ENCODE peak calls at places on chromosomes 7 and 10, in six cellular contexts. H is activated effector memory CD4-positive, alpha-beta T cell treated with anti-CD3 and anti-CD28 coated beads, Interleukin-2, amount 50 U/mL, for 16 hours; B is activated CD8-positive, alpha-beta memory T cell treated with anti-CD3 and anti-CD28 coated beads, Interleukin-2, amount 50 U/mL, for 48 hours; G is stimulated activated CD4-positive, alpha-beta T cell treated with anti-CD3 and anti-CD28 coated beads, TNF-alpha, amount 100 ng/mL, for 24 hours; P is HFF-Myc; Y is posterior cingulate gyrus. F is an unnamed sample.

GRCh38 chr10:129025774-129026173 is 441.3 kb upstream of the MGMT start:
- DNase-seq in B (no peak), Y (no peak), H (no peak), G (no peak), P (no peak), F (no peak)

GRCh38 chr7:119472398-119473038 is 800.5 kb upstream of the KCND2 start:
- DNase-seq in Y (no peak), P (no peak), G (no peak), H (no peak), B (no peak), F (no peak)

GRCh38 chr10:90321132-90321816 is 536.6 kb downstream of the HTR7 start:
- DNase-seq in B (no peak), Y (no peak), G (no peak), H (no peak), P (no peak), F (no peak)

GRCh38 chr10:16724509-16724908 is 92.7 kb downstream of the RSU1 start:
- DNase-seq in Y (no peak), H (no peak), P (no peak), B (no peak), G (no peak), F (no peak)

GRCh38 chr10:60031664-60032063 is 125.3 kb upstream of the CCDC6 start:
- DNase-seq in P (no peak), B (no peak), G (no peak), Y (no peak), H (no peak), F (no peak)

GRCh38 chr7:158946329-158946728 is 90.0 kb downstream of the DYNC2I1 start:
- DNase-seq in G (no peak), B (no peak), H (no peak), Y (no peak), P (no peak), F (no peak)

GRCh38 chr7:15504376-15504775 is 57.4 kb downstream of the AGMO start:
- DNase-seq in P (no peak), B (no peak), G (no peak), Y (no peak), H (no peak), F (no peak)

GRCh38 chr10:69344591-69345244 is 66.4 kb downstream of the HK1 start:
- DNase-seq in G (no peak), Y (no peak), P (no peak), B (no peak), H (no peak), F (no peak)

GRCh38 chr10:101561068-101561915 is 26.8 kb downstream of the POLL start:
- DNase-seq in Y (no peak), H (peak), G (no peak), B (peak), P (no peak), F (no peak)

GRCh38 chr10:5601826-5602225 is 64.6 kb downstream of the ASB13 start:
- DNase-seq in Y (no peak), H (no peak), B (no peak), G (no peak), P (no peak), F (no peak)

GRCh38 chr7:117673839-117674238 is 194.0 kb downstream of the CFTR start:
- DNase-seq in B (no peak), P (peak), G (no peak), H (no peak), Y (no peak), F (no peak)

GRCh38 chr7:30647589-30647988 is 34.7 kb downstream of the CRHR2 start:
- DNase-seq in Y (no peak), P (no peak), B (peak), G (no peak), H (no peak), F (no peak)

GRCh38 chr7:73828107-73828803 is 2.5 kb upstream of the CLDN4 start:
- DNase-seq in B (no peak), G (no peak), H (no peak), P (no peak), Y (no peak), F (no peak)

GRCh38 chr10:122474145-122474739 is 12.9 kb downstream of the HTRA1 start:
- DNase-seq in P (no peak), Y (no peak), H (no peak), B (no peak), G (no peak), F (no peak)

GRCh38 chr7:99037327-99037940 is 106.5 kb downstream of the SMURF1 start:
- DNase-seq in G (no peak), H (no peak), B (no peak), P (no peak), Y (no peak), F (no peak)

GRCh38 chr10:11512596-11512995 is 98.9 kb downstream of the USP6NL start:
- DNase-seq in P (no peak), H (no peak), Y (no peak), B (no peak), G (no peak), F (no peak)

F was measured in amygdala.